ENCODE peak calls at places on chromosomes 16 and 17, in five cellular contexts. One of them, this sample, is unnamed.

GRCh38 chr17:76261421-76262215 is 3.5 kb upstream of the UBALD2 start:
- DNase-seq in left lung: peak; percentile 30
- DNase-seq in neural progenitor cell: no peak
- DNase-seq in tibial nerve: no peak
- DNase-seq in prostate gland: no peak
- DNase-seq in this sample: no peak

GRCh38 chr16:1069154-1069553 is 3.4 kb upstream of the SSTR5 start:
- DNase-seq in prostate gland: no peak
- DNase-seq in left lung: no peak
- DNase-seq in tibial nerve: no peak
- DNase-seq in neural progenitor cell: no peak
- DNase-seq in this sample: no peak

GRCh38 chr17:8470447-8471047 is 34.9 kb downstream of the NDEL1 start:
- DNase-seq in neural progenitor cell: no peak
- DNase-seq in left lung: no peak
- DNase-seq in tibial nerve: no peak
- DNase-seq in prostate gland: peak; percentile 79
- DNase-seq in this sample: peak; percentile 68

GRCh38 chr17:1460233-1460632 is 4.2 kb upstream of the CRK start:
- DNase-seq in neural progenitor cell: no peak
- DNase-seq in prostate gland: peak; percentile 73
- DNase-seq in tibial nerve: no peak
- DNase-seq in left lung: peak; percentile 88
- DNase-seq in this sample: no peak

GRCh38 chr16:29862884-29863668 is at the start of gene CDIPT:
- DNase-seq in neural progenitor cell: peak; percentile 98
- DNase-seq in prostate gland: peak; percentile 94
- DNase-seq in tibial nerve: peak; percentile 87
- DNase-seq in left lung: peak; percentile 94
- DNase-seq in this sample: peak; percentile 99

GRCh38 chr17:83041305-83041704 is 38.1 kb upstream of the METRNL start:
- DNase-seq in left lung: no peak
- DNase-seq in tibial nerve: no peak
- DNase-seq in prostate gland: no peak
- DNase-seq in neural progenitor cell: no peak
- DNase-seq in this sample: no peak

GRCh38 chr17:181213-182163 is at the start of gene DOC2B:
- DNase-seq in neural progenitor cell: peak; percentile 83
- DNase-seq in left lung: peak; percentile 93
- DNase-seq in tibial nerve: no peak
- DNase-seq in prostate gland: peak; percentile 19
- DNase-seq in this sample: peak; percentile 22

GRCh38 chr17:65553009-65553645 is 8.3 kb downstream of the AXIN2 start:
- DNase-seq in neural progenitor cell: no peak
- DNase-seq in prostate gland: no peak
- DNase-seq in tibial nerve: no peak
- DNase-seq in left lung: no peak
- DNase-seq in this sample: no peak

GRCh38 chr17:78147315-78147998 is 1.3 kb downstream of the C17orf99 start:
- DNase-seq in prostate gland: no peak
- DNase-seq in tibial nerve: no peak
- DNase-seq in neural progenitor cell: no peak
- DNase-seq in left lung: peak; percentile 80
- DNase-seq in this sample: no peak

GRCh38 chr17:77647531-77647930 is 311.0 kb upstream of the TNRC6C start:
- DNase-seq in neural progenitor cell: no peak
- DNase-seq in left lung: no peak
- DNase-seq in tibial nerve: no peak
- DNase-seq in prostate gland: no peak
- DNase-seq in this sample: no peak

GRCh38 chr17:9802294-9802693 is 10.9 kb upstream of the DHRS7C start:
- DNase-seq in neural progenitor cell: no peak
- DNase-seq in left lung: no peak
- DNase-seq in tibial nerve: no peak
- DNase-seq in prostate gland: no peak
- DNase-seq in this sample: no peak

GRCh38 chr17:31310260-31310659 is 3.6 kb downstream of the EVI2B start:
- DNase-seq in tibial nerve: no peak
- DNase-seq in left lung: no peak
- DNase-seq in prostate gland: no peak
- DNase-seq in neural progenitor cell: no peak
- DNase-seq in this sample: no peak

GRCh38 chr16:56041556-56042140 is 149.6 kb upstream of the GNAO1 start:
- DNase-seq in prostate gland: no peak
- DNase-seq in tibial nerve: no peak
- DNase-seq in left lung: no peak
- DNase-seq in neural progenitor cell: peak; percentile 76
- DNase-seq in this sample: peak; percentile 10

GRCh38 chr17:37088913-37089312 is 140.2 kb downstream of the AATF start:
- DNase-seq in tibial nerve: no peak
- DNase-seq in neural progenitor cell: peak; percentile 31
- DNase-seq in prostate gland: no peak
- DNase-seq in left lung: no peak
- DNase-seq in this sample: no peak

GRCh38 chr16:51665599-51665998 is 514.5 kb upstream of the SALL1 start:
- DNase-seq in prostate gland: no peak
- DNase-seq in neural progenitor cell: no peak
- DNase-seq in tibial nerve: no peak
- DNase-seq in left lung: no peak
- DNase-seq in this sample: no peak

DNA sequence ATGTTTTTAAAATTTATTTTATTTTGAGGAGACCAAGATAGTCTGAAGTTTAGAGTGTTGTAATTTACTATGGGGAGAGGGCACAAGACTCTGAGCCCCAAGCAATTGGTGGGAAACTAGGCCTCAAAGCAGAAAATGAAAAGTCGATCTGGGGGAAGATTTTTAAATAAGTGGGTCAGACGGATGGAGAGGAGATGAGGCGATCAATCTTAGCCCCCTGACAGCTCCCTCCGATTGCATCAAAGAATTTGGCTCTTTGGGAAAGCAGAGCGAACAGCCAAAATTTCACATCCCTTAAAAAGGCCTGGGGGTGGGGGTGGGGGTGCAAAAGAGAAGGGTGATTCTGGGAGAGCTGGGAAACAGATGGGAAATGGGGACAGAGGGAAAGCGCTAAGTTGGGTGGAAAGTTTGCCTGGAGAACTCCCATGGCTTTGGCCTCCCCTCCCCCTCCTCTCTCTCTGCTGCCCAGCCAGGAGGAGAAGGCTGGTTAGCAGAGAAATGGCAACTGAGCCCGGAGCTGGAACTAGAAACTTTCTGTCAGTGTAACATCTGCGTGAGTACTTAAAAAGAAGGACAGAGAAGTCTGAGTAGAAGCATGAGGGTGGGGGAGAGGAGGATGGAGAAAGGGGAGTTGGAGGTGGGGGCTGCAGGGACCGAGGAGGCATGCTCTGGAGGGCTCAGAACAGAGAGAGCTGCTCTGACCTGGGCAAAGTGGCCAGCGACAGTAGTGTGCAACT is 1.4 kb upstream of the HOXB2 start:
- DNase-seq in prostate gland: no peak
- DNase-seq in tibial nerve: no peak
- DNase-seq in left lung: no peak
- DNase-seq in neural progenitor cell: peak; percentile 64
- DNase-seq in this sample: peak; percentile 53
- H3K27me3 ChIP-seq in prostate gland: no peaks in the 10 kb centered on the region
- H3K27me3 ChIP-seq in tibial nerve: peaks cover 71% of the 10 kb centered on the region
- H3K27me3 ChIP-seq in left lung: peaks cover 27% of the 10 kb centered on the region
- H3K27me3 ChIP-seq in neural progenitor cell: peaks cover 100% of the 10 kb centered on the region
- H3K27me3 ChIP-seq in this sample: no peaks in the 10 kb centered on the region

DNA sequence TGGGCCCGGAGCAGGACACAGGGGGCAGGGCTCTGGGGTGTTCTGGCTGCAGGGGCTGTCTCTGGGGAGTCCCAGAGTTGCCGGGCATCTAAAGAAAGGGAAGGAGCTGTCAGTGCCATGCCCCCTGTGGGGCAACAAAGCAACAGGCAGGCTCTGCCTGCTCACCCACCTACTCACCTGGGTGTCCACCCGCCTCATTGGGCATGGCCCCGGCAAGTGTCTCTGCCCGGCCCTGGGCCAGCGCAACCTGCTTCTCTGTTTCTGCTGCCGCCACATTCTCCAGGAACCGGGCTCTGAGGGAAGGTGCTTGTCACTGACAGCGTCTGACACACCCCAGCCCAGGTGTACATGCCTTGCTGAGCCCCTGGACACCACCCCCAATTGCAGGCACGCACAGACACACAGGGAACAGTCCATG is 7.3 kb downstream of the TMEM208 start:
- DNase-seq in left lung: peak; percentile 43
- DNase-seq in neural progenitor cell: no peak
- DNase-seq in prostate gland: no peak
- DNase-seq in tibial nerve: no peak
- DNase-seq in this sample: no peak
- H3K36me3 ChIP-seq in left lung: peaks cover 3% of the 10 kb centered on the region
- H3K36me3 ChIP-seq in neural progenitor cell: no peaks in the 10 kb centered on the region
- H3K36me3 ChIP-seq in prostate gland: peaks cover 3% of the 10 kb centered on the region
- H3K36me3 ChIP-seq in tibial nerve: peaks cover 25% of the 10 kb centered on the region
- H3K36me3 ChIP-seq in this sample: peaks cover 78% of the 10 kb centered on the region

GRCh38 chr17:50687200-50688066 is 20.3 kb downstream of the ANKRD40 start:
- DNase-seq in tibial nerve: no peak
- DNase-seq in neural progenitor cell: peak; percentile 69
- DNase-seq in prostate gland: no peak
- DNase-seq in left lung: no peak
- DNase-seq in this sample: no peak
- H3K27ac ChIP-seq in tibial nerve: peak overlapping the region; percentile 48
- H3K27ac ChIP-seq in neural progenitor cell: no peak overlapping the region
- H3K27ac ChIP-seq in prostate gland: peak overlapping the region; percentile 68
- H3K27ac ChIP-seq in left lung: no peak overlapping the region
- H3K27ac ChIP-seq in this sample: no peak overlapping the region

GRCh38 chr17:39889200-39889599 is 21.2 kb downstream of the ZPBP2 start:
- DNase-seq in prostate gland: no peak
- DNase-seq in neural progenitor cell: no peak
- DNase-seq in left lung: no peak
- DNase-seq in tibial nerve: no peak
- DNase-seq in this sample: no peak
- H3K27me3 ChIP-seq in prostate gland: no peaks in the 10 kb centered on the region
- H3K27me3 ChIP-seq in neural progenitor cell: peaks cover 19% of the 10 kb centered on the region
- H3K27me3 ChIP-seq in left lung: no peaks in the 10 kb centered on the region
- H3K27me3 ChIP-seq in tibial nerve: peaks cover 52% of the 10 kb centered on the region
- H3K27me3 ChIP-seq in this sample: no peaks in the 10 kb centered on the region

GRCh38 chr16:84081446-84081989 is 35.2 kb downstream of the MBTPS1 start:
- DNase-seq in neural progenitor cell: no peak
- DNase-seq in tibial nerve: no peak
- DNase-seq in left lung: no peak
- DNase-seq in prostate gland: no peak
- DNase-seq in this sample: no peak
- H3K36me3 ChIP-seq in neural progenitor cell: no peaks in the 10 kb centered on the region
- H3K36me3 ChIP-seq in tibial nerve: peaks cover 22% of the 10 kb centered on the region
- H3K36me3 ChIP-seq in left lung: no peaks in the 10 kb centered on the region
- H3K36me3 ChIP-seq in prostate gland: no peaks in the 10 kb centered on the region
- H3K36me3 ChIP-seq in this sample: peaks cover 16% of the 10 kb centered on the region